ENCODE peak calls at places on chromosomes 1 and 21, in four cellular contexts. O is Panc1, T is AG04450, I is A549. R is an unnamed sample.

GRCh38 chr1:232538224-232538942 is 91.5 kb downstream of the SIPA1L2 start:
- DNase-seq in T (no peak), I (peak; percentile 40), O (no peak), R (no peak)

GRCh38 chr1:156504821-156505678 is 4.5 kb upstream of the MEF2D start:
- DNase-seq in T (peak; percentile 99), O (peak; percentile 95), I (peak; percentile 92), R (peak; percentile 87)

GRCh38 chr1:54328117-54328636 is 78.0 kb downstream of the SSBP3 start:
- DNase-seq in O (no peak), I (no peak), T (no peak), R (no peak)

GRCh38 chr1:204979306-204979705 is 63.7 kb upstream of the CNTN2 start:
- DNase-seq in O (no peak), I (no peak), T (no peak), R (no peak)

GRCh38 chr1:10615336-10615735 is 140.6 kb downstream of the PEX14 start:
- DNase-seq in O (no peak), T (no peak), I (no peak), R (no peak)

GRCh38 chr1:183454377-183454776 is 17.9 kb upstream of the SMG7 start:
- DNase-seq in I (no peak), O (no peak), T (no peak), R (no peak)

GRCh38 chr1:39946216-39946615 is 8.7 kb upstream of the MFSD2A start:
- DNase-seq in I (no peak), O (no peak), T (no peak), R (no peak)

GRCh38 chr21:15051652-15052554 is 12.9 kb downstream of the NRIP1 start:
- DNase-seq in T (no peak), I (no peak), O (no peak), R (no peak)

GRCh38 chr1:49016030-49016991 is 239.6 kb upstream of the BEND5 start:
- DNase-seq in T (no peak), I (no peak), O (no peak), R (no peak)

GRCh38 chr1:218259800-218260199 is 25.3 kb upstream of the RRP15 start:
- DNase-seq in I (peak; percentile 35), T (no peak), O (peak; percentile 5), R (no peak)

GRCh38 chr1:10074855-10075418 is 42.2 kb downstream of the UBE4B start:
- DNase-seq in I (no peak), O (no peak), T (no peak), R (no peak)

GRCh38 chr1:151509350-151510019 is 1.7 kb upstream of the CGN start:
- DNase-seq in O (no peak), I (no peak), T (no peak), R (no peak)

GRCh38 chr1:216184281-216184680 is 239.0 kb downstream of the USH2A start:
- DNase-seq in I (no peak), T (no peak), O (no peak), R (no peak)

GRCh38 chr1:153548722-153549695 is at the start of gene S100A3:
- DNase-seq in T (no peak), O (no peak), I (peak; percentile 91), R (no peak)

GRCh38 chr1:2446394-2446793 is 29.7 kb upstream of the PLCH2 start:
- DNase-seq in T (no peak), O (no peak), I (no peak), R (no peak)

GRCh38 chr1:55694297-55694696 is 479.1 kb upstream of the USP24 start:
- DNase-seq in O (no peak), I (no peak), T (no peak), R (no peak)

GRCh38 chr1:6646499-6647148 is 22.0 kb downstream of the THAP3 start:
- DNase-seq in I (peak; percentile 28), T (no peak), O (no peak), R (no peak)

GRCh38 chr1:167995038-167995437 is 58.2 kb upstream of the MPC2 start:
- DNase-seq in O (no peak), T (no peak), I (no peak), R (no peak)
- TF ChIP-seq CTCF in O (no peak), T (no peak), I (no peak), R (no peak)

GRCh38 chr1:168606096-168606495 is 29.7 kb downstream of the XCL1 start:
- DNase-seq in T (no peak), I (no peak), O (no peak), R (no peak)

GRCh38 chr1:168599636-168600035 is 23.2 kb downstream of the XCL1 start:
- DNase-seq in I (no peak), T (no peak), O (no peak), R (no peak)

GRCh38 chr1:168601051-168601450 is 24.6 kb downstream of the XCL1 start:
- DNase-seq in I (no peak), T (no peak), O (no peak), R (no peak)

GRCh38 chr1:168605443-168605842 is 29.0 kb downstream of the XCL1 start:
- DNase-seq in O (no peak), T (no peak), I (no peak), R (no peak)

GRCh38 chr1:168603501-168604107 is 27.2 kb downstream of the XCL1 start:
- DNase-seq in I (peak; percentile 45), O (peak; percentile 48), T (no peak), R (peak; percentile 60)
- TF ChIP-seq CTCF in I (peak; percentile 85), O (peak; percentile 86), T (peak; percentile 73), R (peak; percentile 64)

GRCh38 chr1:30982431-30982830 is 73.9 kb upstream of the SDC3 start:
- DNase-seq in T (no peak), I (no peak), O (no peak), R (no peak)

GRCh38 chr1:30984167-30984870 is 75.8 kb upstream of the SDC3 start:
- DNase-seq in T (no peak), I (no peak), O (no peak), R (no peak)

GRCh38 chr1:30981172-30981571 is 72.6 kb upstream of the SDC3 start:
- DNase-seq in T (no peak), O (no peak), I (no peak), R (no peak)

GRCh38 chr1:30984991-30985503 is 76.5 kb upstream of the SDC3 start:
- DNase-seq in I (no peak), O (no peak), T (no peak), R (no peak)

GRCh38 chr1:30982937-30983336 is 74.4 kb upstream of the SDC3 start:
- DNase-seq in I (no peak), T (no peak), O (no peak), R (no peak)
- TF ChIP-seq CTCF in I (no peak), T (peak; percentile 49), O (no peak), R (no peak)

GRCh38 chr1:51924455-51924854 is 45.9 kb upstream of the NRDC start:
- DNase-seq in I (no peak), O (no peak), T (no peak), R (no peak)
- TF ChIP-seq CTCF in I (no peak), O (no peak), T (no peak), R (no peak)

GRCh38 chr1:79614762-79615161 is 608.2 kb upstream of the ADGRL4 start:
- DNase-seq in I (no peak), O (no peak), T (no peak), R (no peak)

GRCh38 chr1:79617777-79618176 is 611.2 kb upstream of the ADGRL4 start:
- DNase-seq in O (no peak), I (no peak), T (no peak), R (no peak)
- TF ChIP-seq CTCF in O (peak; percentile 18), I (no peak), T (peak; percentile 29), R (peak; percentile 48)

GRCh38 chr1:31587720-31588423 is 11.6 kb downstream of the TINAGL1 start:
- DNase-seq in O (no peak), I (peak; percentile 72), T (no peak), R (peak; percentile 50)
- TF ChIP-seq CTCF in O (peak; percentile 91), I (peak; percentile 46), T (peak; percentile 65), R (peak; percentile 43)

R was measured in mesothelial cell of epicardium.